ENCODE peak calls at places on chromosomes 6 and 20, in eight cellular contexts. F is CD8-positive, alpha-beta T cell; I is fibroblast of lung; E is mesendoderm; Q is colonic mucosa; O is kidney epithelial cell; Y is ascending aorta; S is uterus. U is an unnamed sample. For H3K27me3, the result is how much of the 10 kb centered on the place peaks cover.

GRCh38 chr6:27825025-27825823 is 87.0 kb downstream of the OR2B2 start:
- DNase-seq in F (no peak), I (no peak), E (peak), Q (no peak), O (no peak), Y (no peak), S (no peak), U (no peak)

GRCh38 chr6:158852312-158853071 is 33.3 kb upstream of the EZR start:
- DNase-seq in F (peak), I (no peak), E (no peak), Q (peak), O (no peak), Y (no peak), S (no peak), U (peak)

GRCh38 chr6:145147559-145147958 is 587.8 kb downstream of the EPM2A start:
- DNase-seq in F (no peak), I (peak), E (no peak), Q (no peak), O (no peak), Y (no peak), S (no peak), U (no peak)

GRCh38 chr6:114783083-114783482 is 440.3 kb upstream of the HS3ST5 start:
- DNase-seq in F (no peak), I (no peak), E (peak), Q (no peak), O (peak), Y (no peak), S (no peak), U (peak)

GRCh38 chr20:4947817-4948559 is 53.3 kb downstream of the SLC23A2 start:
- DNase-seq in F (no peak), I (no peak), E (no peak), Q (no peak), O (no peak), Y (no peak), S (no peak), U (no peak)

GRCh38 chr20:33463332-33464101 is 20.0 kb upstream of the SNTA1 start:
- DNase-seq in F (no peak), I (no peak), E (no peak), Q (no peak), O (no peak), Y (no peak), S (no peak), U (no peak)

GRCh38 chr20:53559816-53560215 is 33.8 kb downstream of the ZNF217 start:
- DNase-seq in F (no peak), I (peak), E (no peak), Q (no peak), O (no peak), Y (no peak), S (no peak), U (no peak)

GRCh38 chr6:131443514-131443913 is 129.5 kb upstream of the ARG1 start:
- DNase-seq in F (peak), I (no peak), E (no peak), Q (no peak), O (no peak), Y (no peak), S (no peak), U (no peak)

GRCh38 chr6:112439416-112439815 is 92.3 kb downstream of the RFPL4B start:
- DNase-seq in F (no peak), I (no peak), E (no peak), Q (no peak), O (no peak), Y (no peak), S (no peak), U (no peak)

GRCh38 chr6:156269751-156270369 is 507.3 kb upstream of the ARID1B start:
- DNase-seq in F (no peak), I (no peak), E (no peak), Q (no peak), O (no peak), Y (no peak), S (no peak), U (no peak)

GRCh38 chr20:54510546-54511129 is 35.2 kb downstream of the DOK5 start:
- DNase-seq in F (no peak), I (peak), E (peak), Q (no peak), O (no peak), Y (no peak), S (no peak), U (no peak)

GRCh38 chr20:3749689-3750639 is 17.5 kb downstream of the HSPA12B start:
- DNase-seq in F (no peak), I (no peak), E (peak), Q (no peak), O (no peak), Y (no peak), S (no peak), U (no peak)

GRCh38 chr6:149925253-149925973 is 2.5 kb upstream of the RAET1G start:
- DNase-seq in F (no peak), I (no peak), E (no peak), Q (peak), O (no peak), Y (no peak), S (peak), U (no peak)
- H3K27me3 ChIP-seq in F (under half), I (under half), E (under half), Q (under half), O (under half), Y (under half), S (under half), U (under half)

DNA sequence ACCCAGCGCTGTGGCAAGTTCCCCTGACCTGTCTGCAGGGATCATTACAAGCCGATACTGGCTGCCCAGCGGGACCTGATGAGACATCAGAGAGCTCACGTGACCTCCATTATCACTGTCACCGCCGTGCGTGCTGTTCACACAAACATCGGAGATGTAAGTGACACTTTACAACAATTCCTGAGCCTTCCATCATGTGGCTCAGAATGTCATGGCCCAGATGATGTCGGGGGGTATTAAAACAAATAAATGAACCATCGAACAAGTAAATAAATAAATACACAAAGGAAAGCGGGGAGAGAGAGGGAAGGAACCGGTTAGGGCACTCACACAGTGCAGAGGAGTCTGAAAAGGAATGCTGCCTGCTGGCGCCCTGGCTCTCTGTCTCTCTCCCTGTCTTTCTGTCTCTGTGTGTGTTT is 195.1 kb downstream of the BMP7 start:
- DNase-seq in F (no peak), I (no peak), E (peak), Q (no peak), O (no peak), Y (no peak), S (no peak), U (no peak)
- H3K27me3 ChIP-seq in F (under half), I (under half), E (under half), Q (under half), O (under half), Y (under half), S (under half), U (under half)

GRCh38 chr6:39035689-39036088 is 12.9 kb upstream of the GLP1R start:
- DNase-seq in F (no peak), I (no peak), E (no peak), Q (no peak), O (no peak), Y (no peak), S (no peak), U (no peak)

GRCh38 chr6:39040080-39040673 is 8.4 kb upstream of the GLP1R start:
- DNase-seq in F (no peak), I (no peak), E (no peak), Q (no peak), O (no peak), Y (no peak), S (no peak), U (no peak)

GRCh38 chr6:39041072-39041471 is 7.5 kb upstream of the GLP1R start:
- DNase-seq in F (no peak), I (no peak), E (no peak), Q (no peak), O (no peak), Y (no peak), S (no peak), U (no peak)

GRCh38 chr6:39037082-39037487 is 11.5 kb upstream of the GLP1R start:
- DNase-seq in F (no peak), I (no peak), E (peak), Q (no peak), O (no peak), Y (no peak), S (no peak), U (no peak)

GRCh38 chr6:39037707-39038106 is 10.9 kb upstream of the GLP1R start:
- DNase-seq in F (no peak), I (no peak), E (no peak), Q (no peak), O (no peak), Y (no peak), S (no peak), U (no peak)
- H3K27me3 ChIP-seq in F (under half), I (under half), E (under half), Q (under half), O (under half), Y (under half), S (under half), U (under half)

GRCh38 chr6:161548713-161549112 is 274.9 kb upstream of the AGPAT4 start:
- DNase-seq in F (no peak), I (no peak), E (no peak), Q (no peak), O (no peak), Y (no peak), S (no peak), U (no peak)

GRCh38 chr6:161546632-161547031 is 272.8 kb upstream of the AGPAT4 start:
- DNase-seq in F (no peak), I (no peak), E (no peak), Q (no peak), O (no peak), Y (no peak), S (no peak), U (no peak)

GRCh38 chr6:161545741-161546140 is 271.9 kb upstream of the AGPAT4 start:
- DNase-seq in F (no peak), I (no peak), E (no peak), Q (no peak), O (no peak), Y (no peak), S (no peak), U (no peak)

GRCh38 chr6:161549977-161550655 is 276.3 kb upstream of the AGPAT4 start:
- DNase-seq in F (no peak), I (no peak), E (peak), Q (no peak), O (no peak), Y (no peak), S (no peak), U (no peak)

DNA sequence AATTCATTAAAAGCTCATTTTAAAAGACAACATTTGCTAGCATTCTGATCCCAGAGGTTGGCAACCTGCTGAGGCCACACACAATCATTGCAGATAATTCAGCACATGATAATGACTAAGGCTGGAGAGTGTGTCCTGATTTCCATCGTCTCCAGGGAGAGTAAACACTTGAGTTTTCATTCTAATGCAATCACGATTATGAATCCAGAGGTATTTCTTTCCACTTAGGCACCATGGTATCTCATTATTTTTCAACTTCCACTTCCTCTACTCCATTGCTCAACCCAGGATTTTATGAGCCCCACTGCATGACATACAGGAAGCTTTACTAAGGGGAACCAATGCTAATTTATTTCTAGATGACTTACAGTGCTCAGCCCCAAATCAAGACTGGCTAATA is 273.8 kb upstream of the AGPAT4 start:
- DNase-seq in F (no peak), I (no peak), E (peak), Q (no peak), O (no peak), Y (no peak), S (no peak), U (no peak)
- H3K27me3 ChIP-seq in F (under half), I (under half), E (under half), Q (under half), O (under half), Y (under half), S (under half), U (under half)

GRCh38 chr6:10383312-10384063 is 31.4 kb downstream of the TFAP2A start:
- DNase-seq in F (no peak), I (no peak), E (no peak), Q (no peak), O (no peak), Y (no peak), S (no peak), U (no peak)

GRCh38 chr6:10384064-10384317 is 30.9 kb downstream of the TFAP2A start:
- DNase-seq in F (no peak), I (no peak), E (no peak), Q (no peak), O (no peak), Y (no peak), S (no peak), U (no peak)

GRCh38 chr6:10381830-10382208 is 33.1 kb downstream of the TFAP2A start:
- DNase-seq in F (no peak), I (no peak), E (no peak), Q (no peak), O (no peak), Y (no peak), S (no peak), U (no peak)

GRCh38 chr6:10382322-10382721 is 32.6 kb downstream of the TFAP2A start:
- DNase-seq in F (no peak), I (no peak), E (no peak), Q (no peak), O (no peak), Y (no peak), S (no peak), U (no peak)

DNA sequence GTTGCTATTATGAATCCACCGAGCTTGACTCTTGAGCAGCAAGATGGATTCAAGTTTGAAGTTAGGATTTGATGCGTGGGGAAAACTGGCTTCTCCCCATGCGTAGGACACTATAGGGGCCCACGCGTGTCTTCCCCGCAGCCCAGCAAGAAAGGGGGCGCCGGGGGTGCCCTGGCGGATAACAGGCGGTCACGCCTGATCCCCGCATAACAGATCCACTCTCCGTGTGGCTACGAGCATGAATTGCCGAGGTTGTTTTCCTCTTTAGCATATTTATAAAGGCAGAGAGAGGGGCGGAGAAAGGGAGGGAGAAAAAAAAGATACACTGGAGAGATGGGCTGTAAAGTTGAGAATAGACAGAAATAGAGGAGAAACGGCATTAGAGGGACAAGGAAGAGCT is 32.1 kb downstream of the TFAP2A start:
- DNase-seq in F (no peak), I (no peak), E (no peak), Q (no peak), O (no peak), Y (no peak), S (no peak), U (no peak)
- H3K27me3 ChIP-seq in F (half or more), I (under half), E (under half), Q (half or more), O (half or more), Y (under half), S (under half), U (under half)

GRCh38 chr6:169221264-169221663 is 32.4 kb downstream of the THBS2 start:
- DNase-seq in F (no peak), I (no peak), E (peak), Q (no peak), O (no peak), Y (no peak), S (no peak), U (no peak)

GRCh38 chr6:169215201-169215661 is 38.4 kb downstream of the THBS2 start:
- DNase-seq in F (no peak), I (peak), E (peak), Q (peak), O (no peak), Y (no peak), S (no peak), U (no peak)

GRCh38 chr6:169216830-169217229 is 36.8 kb downstream of the THBS2 start:
- DNase-seq in F (no peak), I (peak), E (no peak), Q (peak), O (no peak), Y (peak), S (no peak), U (no peak)

GRCh38 chr6:169220068-169220964 is 33.3 kb downstream of the THBS2 start:
- DNase-seq in F (no peak), I (no peak), E (no peak), Q (peak), O (no peak), Y (no peak), S (no peak), U (no peak)

DNA sequence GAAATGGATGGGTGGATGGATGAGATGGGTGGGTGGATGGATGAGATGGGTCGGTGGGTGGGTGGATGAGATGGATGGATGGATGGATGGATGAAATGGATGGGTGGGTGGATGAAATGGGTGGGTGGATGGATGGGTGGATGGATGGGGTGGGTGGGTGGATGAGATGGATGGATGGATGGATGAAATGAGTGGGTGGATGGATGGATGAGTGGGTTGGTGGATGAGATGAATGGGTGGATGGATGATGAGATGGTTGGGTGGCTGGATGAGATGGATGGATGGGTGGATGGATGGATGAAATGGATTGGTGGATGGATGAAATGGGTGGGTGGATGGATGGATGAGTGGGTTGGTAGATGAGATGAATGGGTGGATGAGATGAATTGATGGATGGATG is 35.7 kb downstream of the THBS2 start:
- DNase-seq in F (no peak), I (no peak), E (no peak), Q (no peak), O (no peak), Y (no peak), S (no peak), U (no peak)
- H3K27me3 ChIP-seq in F (under half), I (under half), E (under half), Q (under half), O (under half), Y (under half), S (under half), U (under half)

DNA sequence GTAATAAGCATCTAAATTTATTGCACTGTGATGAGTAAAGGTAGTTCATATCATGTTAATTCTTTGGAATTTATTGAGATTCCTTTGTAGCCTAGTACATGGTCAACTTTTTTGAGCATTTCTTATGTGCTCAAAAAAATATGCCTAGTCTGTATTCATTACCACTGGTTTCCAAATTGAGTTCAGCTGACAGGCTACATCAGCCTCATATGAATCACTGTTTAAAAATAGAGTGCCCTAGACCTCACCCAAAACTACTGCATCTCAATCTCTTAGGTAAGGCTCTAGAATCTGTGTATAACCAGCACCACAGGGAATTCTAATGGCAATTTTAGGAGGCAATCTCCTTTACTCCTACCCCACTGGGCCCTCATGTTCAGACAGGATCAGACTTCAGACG is 16.7 kb upstream of the FOXF2 start:
- DNase-seq in F (no peak), I (peak), E (no peak), Q (no peak), O (no peak), Y (no peak), S (no peak), U (no peak)
- H3K27me3 ChIP-seq in F (under half), I (under half), E (under half), Q (under half), O (under half), Y (under half), S (under half), U (half or more)